ENCODE peak calls at places on chromosomes 7 and 10, in nine cellular contexts. One of them, this sample, is unnamed. For H3K36me3, the result is how much of the 10 kb centered on the place peaks cover.

GRCh38 chr7:672891-673290 is 53.6 kb upstream of the DNAAF5 start:
- DNase-seq in esophagus squamous epithelium: no peak
- DNase-seq in H7: peak
- DNase-seq in CD8-positive, alpha-beta T cell: no peak
- DNase-seq in body of pancreas: no peak
- DNase-seq in stomach: no peak
- DNase-seq in mesenchymal stem cell: peak
- DNase-seq in CD8-positive, alpha-beta memory T cell: peak
- DNase-seq in cardiac muscle cell: no peak
- DNase-seq in this sample: no peak

GRCh38 chr10:132114953-132115520 is 49.3 kb downstream of the JAKMIP3 start:
- DNase-seq in CD8-positive, alpha-beta T cell: no peak
- DNase-seq in CD8-positive, alpha-beta memory T cell: peak
- DNase-seq in mesenchymal stem cell: no peak
- DNase-seq in stomach: no peak
- DNase-seq in esophagus squamous epithelium: no peak
- DNase-seq in H7: no peak
- DNase-seq in cardiac muscle cell: no peak
- DNase-seq in body of pancreas: no peak
- DNase-seq in this sample: no peak

GRCh38 chr7:44201813-44202212 is 1.0 kb downstream of the YKT6 start:
- DNase-seq in H7: peak
- DNase-seq in CD8-positive, alpha-beta memory T cell: no peak
- DNase-seq in cardiac muscle cell: no peak
- DNase-seq in body of pancreas: no peak
- DNase-seq in stomach: no peak
- DNase-seq in CD8-positive, alpha-beta T cell: no peak
- DNase-seq in esophagus squamous epithelium: no peak
- DNase-seq in mesenchymal stem cell: peak
- DNase-seq in this sample: peak

GRCh38 chr7:47211467-47212121 is 370.3 kb downstream of the TNS3 start:
- DNase-seq in cardiac muscle cell: no peak
- DNase-seq in CD8-positive, alpha-beta T cell: no peak
- DNase-seq in CD8-positive, alpha-beta memory T cell: no peak
- DNase-seq in esophagus squamous epithelium: no peak
- DNase-seq in body of pancreas: no peak
- DNase-seq in mesenchymal stem cell: no peak
- DNase-seq in H7: no peak
- DNase-seq in stomach: no peak
- DNase-seq in this sample: no peak

GRCh38 chr10:34094146-34094696 is 720.9 kb downstream of the PARD3 start:
- DNase-seq in stomach: no peak
- DNase-seq in esophagus squamous epithelium: no peak
- DNase-seq in CD8-positive, alpha-beta memory T cell: no peak
- DNase-seq in body of pancreas: no peak
- DNase-seq in H7: no peak
- DNase-seq in cardiac muscle cell: no peak
- DNase-seq in mesenchymal stem cell: no peak
- DNase-seq in CD8-positive, alpha-beta T cell: no peak
- DNase-seq in this sample: no peak

GRCh38 chr7:47453093-47454056 is 128.5 kb downstream of the TNS3 start:
- DNase-seq in CD8-positive, alpha-beta T cell: no peak
- DNase-seq in stomach: peak
- DNase-seq in esophagus squamous epithelium: no peak
- DNase-seq in mesenchymal stem cell: peak
- DNase-seq in H7: peak
- DNase-seq in cardiac muscle cell: peak
- DNase-seq in body of pancreas: peak
- DNase-seq in CD8-positive, alpha-beta memory T cell: no peak
- DNase-seq in this sample: peak

GRCh38 chr7:79666472-79666871 is 213.0 kb upstream of the MAGI2 start:
- DNase-seq in esophagus squamous epithelium: no peak
- DNase-seq in CD8-positive, alpha-beta T cell: no peak
- DNase-seq in H7: no peak
- DNase-seq in cardiac muscle cell: no peak
- DNase-seq in CD8-positive, alpha-beta memory T cell: no peak
- DNase-seq in body of pancreas: no peak
- DNase-seq in stomach: no peak
- DNase-seq in mesenchymal stem cell: no peak
- DNase-seq in this sample: no peak

GRCh38 chr7:30778246-30779025 is 7.2 kb downstream of the MINDY4 start:
- DNase-seq in CD8-positive, alpha-beta memory T cell: no peak
- DNase-seq in cardiac muscle cell: no peak
- DNase-seq in mesenchymal stem cell: peak
- DNase-seq in stomach: no peak
- DNase-seq in H7: no peak
- DNase-seq in CD8-positive, alpha-beta T cell: no peak
- DNase-seq in body of pancreas: no peak
- DNase-seq in esophagus squamous epithelium: no peak
- DNase-seq in this sample: peak

GRCh38 chr7:106421181-106421762 is 136.5 kb upstream of the NAMPT start:
- DNase-seq in H7: no peak
- DNase-seq in body of pancreas: peak
- DNase-seq in CD8-positive, alpha-beta memory T cell: no peak
- DNase-seq in stomach: peak
- DNase-seq in CD8-positive, alpha-beta T cell: no peak
- DNase-seq in esophagus squamous epithelium: no peak
- DNase-seq in mesenchymal stem cell: peak
- DNase-seq in cardiac muscle cell: peak
- DNase-seq in this sample: peak

GRCh38 chr10:71039551-71039950 is 151.2 kb upstream of the PCBD1 start:
- DNase-seq in stomach: no peak
- DNase-seq in cardiac muscle cell: no peak
- DNase-seq in H7: no peak
- DNase-seq in mesenchymal stem cell: no peak
- DNase-seq in esophagus squamous epithelium: no peak
- DNase-seq in CD8-positive, alpha-beta memory T cell: no peak
- DNase-seq in body of pancreas: no peak
- DNase-seq in CD8-positive, alpha-beta T cell: no peak
- DNase-seq in this sample: no peak

GRCh38 chr7:128831994-128832879 is 2.0 kb downstream of the FLNC start:
- DNase-seq in esophagus squamous epithelium: no peak
- DNase-seq in H7: peak
- DNase-seq in body of pancreas: no peak
- DNase-seq in CD8-positive, alpha-beta T cell: no peak
- DNase-seq in CD8-positive, alpha-beta memory T cell: no peak
- DNase-seq in cardiac muscle cell: peak
- DNase-seq in stomach: no peak
- DNase-seq in mesenchymal stem cell: peak
- DNase-seq in this sample: peak

GRCh38 chr10:102645388-102645740 is 1.1 kb downstream of the TRIM8 start:
- DNase-seq in cardiac muscle cell: no peak
- DNase-seq in stomach: peak
- DNase-seq in CD8-positive, alpha-beta memory T cell: peak
- DNase-seq in body of pancreas: peak
- DNase-seq in H7: no peak
- DNase-seq in mesenchymal stem cell: peak
- DNase-seq in CD8-positive, alpha-beta T cell: no peak
- DNase-seq in esophagus squamous epithelium: no peak
- DNase-seq in this sample: no peak

GRCh38 chr10:11602919-11603523 is 8.4 kb downstream of the USP6NL start:
- DNase-seq in esophagus squamous epithelium: no peak
- DNase-seq in CD8-positive, alpha-beta T cell: no peak
- DNase-seq in H7: no peak
- DNase-seq in mesenchymal stem cell: peak
- DNase-seq in cardiac muscle cell: no peak
- DNase-seq in stomach: no peak
- DNase-seq in CD8-positive, alpha-beta memory T cell: no peak
- DNase-seq in body of pancreas: no peak
- DNase-seq in this sample: no peak

GRCh38 chr10:30645340-30645827 is 15.8 kb upstream of the LYZL2 start:
- DNase-seq in mesenchymal stem cell: peak
- DNase-seq in stomach: no peak
- DNase-seq in body of pancreas: peak
- DNase-seq in CD8-positive, alpha-beta memory T cell: no peak
- DNase-seq in CD8-positive, alpha-beta T cell: no peak
- DNase-seq in H7: peak
- DNase-seq in cardiac muscle cell: peak
- DNase-seq in esophagus squamous epithelium: no peak
- DNase-seq in this sample: peak

GRCh38 chr7:32937344-32938174 is 19.7 kb upstream of the FKBP9 start:
- DNase-seq in mesenchymal stem cell: peak
- DNase-seq in CD8-positive, alpha-beta memory T cell: no peak
- DNase-seq in H7: no peak
- DNase-seq in cardiac muscle cell: peak
- DNase-seq in esophagus squamous epithelium: no peak
- DNase-seq in body of pancreas: peak
- DNase-seq in CD8-positive, alpha-beta T cell: no peak
- DNase-seq in stomach: peak
- DNase-seq in this sample: peak

GRCh38 chr10:59324597-59324996 is 37.8 kb downstream of the FAM13C start:
- DNase-seq in cardiac muscle cell: no peak
- DNase-seq in stomach: no peak
- DNase-seq in CD8-positive, alpha-beta memory T cell: no peak
- DNase-seq in H7: no peak
- DNase-seq in CD8-positive, alpha-beta T cell: no peak
- DNase-seq in esophagus squamous epithelium: no peak
- DNase-seq in mesenchymal stem cell: peak
- DNase-seq in body of pancreas: no peak
- DNase-seq in this sample: no peak

GRCh38 chr7:80641548-80641947 is 3.1 kb downstream of the CD36 start:
- DNase-seq in body of pancreas: no peak
- DNase-seq in cardiac muscle cell: no peak
- DNase-seq in esophagus squamous epithelium: no peak
- DNase-seq in mesenchymal stem cell: peak
- DNase-seq in CD8-positive, alpha-beta memory T cell: no peak
- DNase-seq in stomach: no peak
- DNase-seq in H7: no peak
- DNase-seq in CD8-positive, alpha-beta T cell: no peak
- DNase-seq in this sample: peak

GRCh38 chr10:89029201-89029600 is 38.6 kb downstream of the FAS start:
- DNase-seq in body of pancreas: peak
- DNase-seq in cardiac muscle cell: peak
- DNase-seq in CD8-positive, alpha-beta memory T cell: no peak
- DNase-seq in H7: no peak
- DNase-seq in mesenchymal stem cell: no peak
- DNase-seq in CD8-positive, alpha-beta T cell: no peak
- DNase-seq in esophagus squamous epithelium: no peak
- DNase-seq in stomach: no peak
- DNase-seq in this sample: no peak

GRCh38 chr10:96264938-96265337 is 6.4 kb downstream of the BLNK start:
- DNase-seq in CD8-positive, alpha-beta memory T cell: no peak
- DNase-seq in body of pancreas: no peak
- DNase-seq in cardiac muscle cell: no peak
- DNase-seq in CD8-positive, alpha-beta T cell: no peak
- DNase-seq in H7: no peak
- DNase-seq in mesenchymal stem cell: no peak
- DNase-seq in esophagus squamous epithelium: no peak
- DNase-seq in stomach: no peak
- DNase-seq in this sample: no peak
- H3K36me3 ChIP-seq in CD8-positive, alpha-beta memory T cell: under half
- H3K36me3 ChIP-seq in body of pancreas: under half
- H3K36me3 ChIP-seq in cardiac muscle cell: under half
- H3K36me3 ChIP-seq in CD8-positive, alpha-beta T cell: under half
- H3K36me3 ChIP-seq in H7: under half
- H3K36me3 ChIP-seq in mesenchymal stem cell: under half
- H3K36me3 ChIP-seq in esophagus squamous epithelium: under half
- H3K36me3 ChIP-seq in stomach: under half
- H3K36me3 ChIP-seq in this sample: under half

DNA sequence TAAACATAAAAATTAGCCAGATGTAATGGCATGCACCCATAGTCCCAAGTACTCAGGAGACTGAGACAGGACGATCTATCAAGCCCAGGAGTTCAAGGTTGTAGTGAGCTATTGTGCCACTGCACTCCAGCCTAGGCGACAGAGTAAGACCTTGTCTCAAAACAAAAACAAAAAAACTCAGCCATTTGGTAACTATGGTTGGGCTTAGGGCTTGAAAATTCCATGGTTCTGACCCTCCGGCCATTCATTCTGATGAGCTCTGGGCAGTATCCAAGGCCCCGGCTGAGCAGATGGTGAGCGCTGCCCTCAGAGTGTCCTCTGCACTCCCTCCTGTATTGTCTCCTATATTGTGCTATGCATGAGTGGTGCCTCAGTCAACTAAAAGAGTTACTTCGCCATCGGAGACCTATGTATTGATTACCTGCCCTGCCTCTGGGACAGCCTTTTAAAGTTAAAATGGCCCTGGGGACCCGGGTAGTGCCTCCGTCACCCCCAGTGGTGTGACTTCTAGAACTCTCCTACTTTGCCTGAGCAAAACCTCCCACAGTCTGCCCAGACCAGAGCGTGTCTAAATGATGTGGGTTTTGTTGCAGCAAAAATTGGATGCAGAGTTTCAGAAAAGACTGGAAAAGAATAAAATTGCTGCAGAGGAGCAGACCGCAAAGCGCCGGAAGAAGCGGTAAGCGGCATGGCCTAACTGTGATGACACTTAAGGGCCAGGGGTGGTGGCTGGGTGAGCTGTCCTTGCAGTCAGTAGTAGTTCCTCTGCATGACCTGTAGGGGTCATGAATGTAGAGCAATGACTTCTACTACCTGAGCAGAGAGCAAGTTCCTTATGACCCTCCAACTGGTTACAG is 8.1 kb downstream of the PRKRIP1 start:
- DNase-seq in CD8-positive, alpha-beta T cell: peak
- DNase-seq in body of pancreas: no peak
- DNase-seq in mesenchymal stem cell: peak
- DNase-seq in esophagus squamous epithelium: no peak
- DNase-seq in cardiac muscle cell: peak
- DNase-seq in H7: peak
- DNase-seq in stomach: no peak
- DNase-seq in CD8-positive, alpha-beta memory T cell: peak
- DNase-seq in this sample: peak
- H3K36me3 ChIP-seq in CD8-positive, alpha-beta T cell: under half
- H3K36me3 ChIP-seq in body of pancreas: under half
- H3K36me3 ChIP-seq in mesenchymal stem cell: half or more
- H3K36me3 ChIP-seq in esophagus squamous epithelium: under half
- H3K36me3 ChIP-seq in cardiac muscle cell: half or more
- H3K36me3 ChIP-seq in H7: under half
- H3K36me3 ChIP-seq in stomach: half or more
- H3K36me3 ChIP-seq in CD8-positive, alpha-beta memory T cell: under half
- H3K36me3 ChIP-seq in this sample: half or more

DNA sequence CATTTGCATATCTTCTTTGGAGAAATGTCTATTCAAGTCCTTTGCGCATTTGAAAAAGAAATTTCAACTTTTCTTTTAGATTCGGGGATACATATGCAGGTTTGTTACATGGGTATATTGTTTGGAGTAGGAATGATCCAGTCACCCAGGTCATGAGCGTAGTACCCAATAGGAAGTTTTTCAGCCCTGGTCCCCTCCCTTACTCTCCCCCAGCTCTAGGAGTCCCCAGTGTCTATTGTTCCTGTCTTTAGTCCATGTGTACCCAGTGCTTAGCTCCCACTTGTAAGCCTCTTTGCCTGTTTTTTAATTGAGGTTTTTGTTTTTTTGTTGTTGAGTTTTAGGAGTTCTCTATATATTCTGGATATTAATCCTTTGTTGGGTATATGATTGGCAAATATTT is 63.3 kb downstream of the SND1 start:
- DNase-seq in H7: no peak
- DNase-seq in stomach: no peak
- DNase-seq in CD8-positive, alpha-beta memory T cell: no peak
- DNase-seq in cardiac muscle cell: no peak
- DNase-seq in CD8-positive, alpha-beta T cell: no peak
- DNase-seq in esophagus squamous epithelium: no peak
- DNase-seq in mesenchymal stem cell: no peak
- DNase-seq in body of pancreas: no peak
- DNase-seq in this sample: no peak
- H3K36me3 ChIP-seq in H7: under half
- H3K36me3 ChIP-seq in stomach: half or more
- H3K36me3 ChIP-seq in CD8-positive, alpha-beta memory T cell: under half
- H3K36me3 ChIP-seq in cardiac muscle cell: under half
- H3K36me3 ChIP-seq in CD8-positive, alpha-beta T cell: under half
- H3K36me3 ChIP-seq in esophagus squamous epithelium: under half
- H3K36me3 ChIP-seq in mesenchymal stem cell: under half
- H3K36me3 ChIP-seq in body of pancreas: under half
- H3K36me3 ChIP-seq in this sample: under half

GRCh38 chr10:110505130-110505815 is 7.6 kb downstream of the DUSP5 start:
- DNase-seq in CD8-positive, alpha-beta T cell: no peak
- DNase-seq in CD8-positive, alpha-beta memory T cell: no peak
- DNase-seq in stomach: no peak
- DNase-seq in H7: no peak
- DNase-seq in mesenchymal stem cell: no peak
- DNase-seq in cardiac muscle cell: no peak
- DNase-seq in esophagus squamous epithelium: no peak
- DNase-seq in body of pancreas: no peak
- DNase-seq in this sample: no peak
- H3K36me3 ChIP-seq in CD8-positive, alpha-beta T cell: under half
- H3K36me3 ChIP-seq in CD8-positive, alpha-beta memory T cell: under half
- H3K36me3 ChIP-seq in stomach: under half
- H3K36me3 ChIP-seq in H7: under half
- H3K36me3 ChIP-seq in mesenchymal stem cell: under half
- H3K36me3 ChIP-seq in cardiac muscle cell: half or more
- H3K36me3 ChIP-seq in esophagus squamous epithelium: under half
- H3K36me3 ChIP-seq in body of pancreas: under half
- H3K36me3 ChIP-seq in this sample: under half

This sample was measured in adipocyte.